ENCODE peak calls at places on chromosome 15, in nine cellular contexts. D is A549, S is tibial nerve, Y is fibroblast of pulmonary artery, X is omental fat pad, A is fibroblast of mammary gland, T is uterus, J is WTC11, H is dorsolateral prefrontal cortex. R is an unnamed sample.

GRCh38 chr15:67820147-67820991 is 4.9 kb upstream of the SKOR1 start:
- DNase-seq in X (no peak), S (no peak), J (no peak), A (no peak), Y (no peak), T (no peak), H (peak), D (no peak), R (no peak)

GRCh38 chr15:52797625-52798501 is 7.7 kb upstream of the ONECUT1 start:
- DNase-seq in J (peak), H (no peak), X (no peak), A (no peak), Y (no peak), S (no peak), D (no peak), T (no peak), R (no peak)

GRCh38 chr15:92819312-92820232 is 80.6 kb upstream of the CHD2 start:
- DNase-seq in T (no peak), Y (no peak), J (no peak), H (no peak), X (no peak), D (peak), S (no peak), A (no peak), R (no peak)

GRCh38 chr15:88894819-88895767 is at the start of gene HAPLN3:
- DNase-seq in T (no peak), A (peak), J (peak), D (peak), Y (peak), X (peak), H (no peak), S (no peak), R (peak)

GRCh38 chr15:37055481-37055880 is 44.9 kb downstream of the MEIS2 start:
- DNase-seq in S (no peak), H (no peak), X (no peak), D (no peak), T (no peak), Y (no peak), J (no peak), A (no peak), R (no peak)

GRCh38 chr15:89772933-89773583 is 3.1 kb upstream of the MESP2 start:
- DNase-seq in S (no peak), T (no peak), D (peak), A (no peak), J (no peak), Y (peak), X (no peak), H (no peak), R (no peak)

GRCh38 chr15:63043391-63044076 is 987 bp downstream of the TPM1 start:
- DNase-seq in J (no peak), A (no peak), S (no peak), H (no peak), D (no peak), X (no peak), T (peak), Y (no peak), R (no peak)

GRCh38 chr15:31034152-31034551 is 42.7 kb upstream of the MTMR10 start:
- DNase-seq in Y (no peak), S (no peak), D (no peak), A (peak), T (no peak), H (no peak), X (no peak), J (no peak), R (no peak)

GRCh38 chr15:74192751-74193150 is 9.8 kb downstream of the STRA6 start:
- DNase-seq in J (no peak), H (no peak), D (no peak), T (no peak), Y (no peak), A (no peak), S (no peak), X (no peak), R (no peak)

GRCh38 chr15:68272797-68273271 is 4.7 kb upstream of the FEM1B start:
- DNase-seq in Y (peak), H (no peak), J (no peak), D (peak), S (no peak), X (no peak), A (peak), T (peak), R (no peak)

GRCh38 chr15:26869628-26870027 is 2.8 kb downstream of the GABRA5 start:
- DNase-seq in Y (no peak), X (no peak), H (no peak), S (no peak), D (no peak), J (no peak), A (no peak), T (no peak), R (no peak)

GRCh38 chr15:90570643-90571042 is 40.9 kb downstream of the CRTC3 start:
- DNase-seq in Y (no peak), D (no peak), S (no peak), H (no peak), A (no peak), T (no peak), X (no peak), J (no peak), R (no peak)

GRCh38 chr15:71291723-71292122 is 176.5 kb downstream of the THSD4 start:
- DNase-seq in J (no peak), X (no peak), H (no peak), T (no peak), S (no peak), D (no peak), Y (no peak), A (no peak), R (no peak)

GRCh38 chr15:41562784-41563198 is 3.8 kb downstream of the TYRO3 start:
- DNase-seq in Y (peak), S (no peak), T (peak), D (no peak), J (no peak), H (no peak), X (no peak), A (no peak), R (no peak)

GRCh38 chr15:87669846-87670245 is 586.7 kb downstream of the NTRK3 start:
- DNase-seq in J (no peak), A (no peak), H (no peak), X (no peak), D (no peak), Y (no peak), S (no peak), T (no peak), R (no peak)

GRCh38 chr15:87667643-87668042 is 588.9 kb downstream of the NTRK3 start:
- DNase-seq in A (no peak), H (no peak), Y (no peak), T (no peak), D (no peak), X (no peak), J (no peak), S (no peak), R (no peak)

GRCh38 chr15:87671289-87671688 is 585.2 kb downstream of the NTRK3 start:
- DNase-seq in Y (no peak), T (no peak), D (no peak), J (no peak), S (no peak), H (no peak), X (no peak), A (no peak), R (no peak)

GRCh38 chr15:87672309-87672897 is 584.1 kb downstream of the NTRK3 start:
- DNase-seq in J (peak), X (no peak), H (no peak), D (peak), A (peak), T (peak), S (no peak), Y (peak), R (peak)
- TF ChIP-seq CTCF in J (peak), X (no peak), H (peak), D (peak), A (peak), T (peak), S (peak), Y (peak), R (peak)

GRCh38 chr15:101121511-101122090 is 130.2 kb downstream of the CHSY1 start:
- DNase-seq in J (peak), S (peak), X (no peak), A (peak), Y (peak), T (peak), H (no peak), D (no peak), R (peak)
- TF ChIP-seq CTCF in J (no peak), S (no peak), X (no peak), A (peak), Y (peak), T (no peak), H (peak), D (no peak), R (peak)

GRCh38 chr15:66387176-66388056 is 704 bp downstream of the MAP2K1 start:
- DNase-seq in J (peak), T (peak), H (peak), A (peak), D (peak), X (peak), S (peak), Y (peak), R (peak)
- TF ChIP-seq CTCF in J (no peak), T (peak), H (no peak), A (peak), D (peak), X (no peak), S (no peak), Y (peak), R (peak)

DNA sequence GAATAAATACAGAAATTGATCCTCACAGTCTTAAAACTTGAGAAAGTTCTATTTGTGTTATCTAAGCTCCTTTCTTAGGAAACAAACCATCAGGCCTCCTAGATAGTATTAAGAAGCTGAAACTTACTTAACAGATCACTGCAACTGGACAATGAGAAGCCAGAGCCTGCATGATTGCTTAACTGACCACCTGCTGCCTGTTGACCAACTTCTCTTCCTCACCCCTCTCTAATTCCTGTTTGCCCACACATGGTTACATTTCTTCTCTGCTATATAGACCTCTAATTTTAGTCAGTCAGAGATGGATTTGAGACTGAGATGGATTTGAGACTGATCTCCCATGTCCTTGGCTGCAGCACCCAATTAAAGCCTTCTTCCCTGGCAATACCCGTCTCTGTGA is 13.5 kb downstream of the CCPG1 start:
- DNase-seq in D (no peak), T (no peak), S (no peak), J (no peak), H (no peak), A (peak), Y (peak), X (no peak), R (no peak)
- TF ChIP-seq CTCF in D (no peak), T (no peak), S (no peak), J (no peak), H (no peak), A (no peak), Y (no peak), X (no peak), R (no peak)

GRCh38 chr15:69559440-69560215 is 107.0 kb downstream of the RPLP1 start:
- DNase-seq in A (peak), S (no peak), D (no peak), X (no peak), Y (peak), J (no peak), T (no peak), H (no peak), R (no peak)
- TF ChIP-seq CTCF in A (peak), S (no peak), D (no peak), X (no peak), Y (peak), J (no peak), T (no peak), H (no peak), R (no peak)

DNA sequence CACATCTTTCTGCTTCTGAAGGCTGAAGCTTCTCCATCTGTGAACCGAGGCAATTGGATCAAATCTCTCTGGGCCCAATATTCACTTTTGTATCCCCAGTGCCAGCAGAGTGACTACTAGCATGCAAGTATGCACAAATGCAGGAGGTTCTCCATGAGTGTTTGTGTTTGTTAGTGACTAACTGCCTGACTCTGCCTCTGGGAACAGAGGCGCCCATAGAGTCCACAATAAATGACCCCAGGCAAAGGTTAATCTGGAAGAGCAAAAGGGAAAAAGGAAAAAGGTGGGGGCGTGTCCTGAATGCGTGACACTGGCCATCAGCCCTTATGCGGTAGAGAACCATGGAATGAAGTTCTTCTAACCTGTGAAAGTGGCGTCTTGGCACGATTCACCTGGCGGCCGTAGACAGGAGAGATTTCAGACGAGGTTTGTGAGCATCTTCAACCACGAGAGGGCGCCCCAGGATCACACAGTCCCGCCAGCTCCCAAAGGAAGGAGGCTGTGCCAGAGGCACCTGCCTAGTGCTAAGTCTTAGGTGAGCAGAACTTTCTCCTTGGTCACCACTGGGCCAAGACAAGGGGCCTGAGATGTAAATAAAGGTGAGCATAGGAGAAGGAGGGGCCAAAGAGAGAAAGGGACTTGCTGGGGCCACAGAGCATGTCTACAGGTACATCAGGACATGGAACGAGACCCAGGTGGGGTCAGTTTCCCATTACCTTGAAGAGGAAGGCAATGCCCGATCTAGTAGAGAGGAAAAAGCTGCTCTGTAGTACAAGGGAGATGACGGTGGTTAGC is 44.2 kb downstream of the RBPMS2 start:
- DNase-seq in J (peak), T (peak), H (peak), S (peak), X (peak), A (peak), Y (peak), D (peak), R (peak)
- TF ChIP-seq CTCF in J (peak), T (peak), H (peak), S (peak), X (no peak), A (peak), Y (peak), D (peak), R (peak)

R was measured in neural crest cell.